ENCODE peak calls at places on chromosomes 6 and 20, in seven cellular contexts. G is RWPE2, R is kidney epithelial cell, X is transverse colon, Z is heart right ventricle, L is left ventricle myocardium inferior, B is breast epithelium. F is an unnamed sample.

GRCh38 chr6:104404377-104404776 is 455.3 kb downstream of the HACE1 start:
- DNase-seq in Z (no peak), B (no peak), R (no peak), G (no peak), L (no peak), X (no peak), F (no peak)

GRCh38 chr6:159828074-159828473 is 28.0 kb downstream of the PNLDC1 start:
- DNase-seq in X (no peak), Z (no peak), L (no peak), R (no peak), G (no peak), B (no peak), F (no peak)

GRCh38 chr6:137145421-137145820 is 28.0 kb downstream of the IL22RA2 start:
- DNase-seq in B (no peak), L (no peak), X (no peak), G (no peak), R (no peak), Z (no peak), F (no peak)

GRCh38 chr6:148379966-148380653 is 37.5 kb downstream of the SASH1 start:
- DNase-seq in B (no peak), Z (no peak), G (no peak), X (no peak), L (no peak), R (no peak), F (no peak)

GRCh38 chr6:170130771-170131241 is 160.1 kb downstream of the DLL1 start:
- DNase-seq in X (no peak), Z (no peak), R (no peak), B (no peak), G (peak; percentile 51), L (no peak), F (no peak)

GRCh38 chr6:34125939-34126338 is 19.9 kb downstream of the GRM4 start:
- DNase-seq in B (no peak), R (no peak), L (no peak), G (no peak), X (no peak), Z (no peak), F (no peak)

GRCh38 chr6:75588947-75589346 is 12.7 kb upstream of the SENP6 start:
- DNase-seq in L (no peak), R (no peak), Z (no peak), G (no peak), B (no peak), X (no peak), F (no peak)

GRCh38 chr20:12113468-12114371 is 196.0 kb downstream of the BTBD3 start:
- DNase-seq in R (no peak), B (no peak), X (no peak), Z (no peak), L (no peak), G (no peak), F (no peak)

GRCh38 chr20:50151034-50151743 is 2.3 kb downstream of the PEDS1 start:
- DNase-seq in X (peak; percentile 57), G (no peak), R (no peak), L (no peak), Z (no peak), B (no peak), F (no peak)

GRCh38 chr6:90328004-90328403 is 31.4 kb upstream of the BACH2 start:
- DNase-seq in G (no peak), Z (no peak), R (peak; percentile 34), L (no peak), X (no peak), B (no peak), F (no peak)

GRCh38 chr6:63724721-63725120 is 89.1 kb downstream of the PHF3 start:
- DNase-seq in R (no peak), L (no peak), Z (no peak), B (no peak), X (no peak), G (no peak), F (no peak)

GRCh38 chr6:57173056-57173885 is 1.1 kb downstream of the BAG2 start:
- DNase-seq in X (peak; percentile 17), B (no peak), Z (no peak), R (no peak), L (no peak), G (no peak), F (peak; percentile 30)

GRCh38 chr6:170185175-170185970 is 105.5 kb downstream of the DLL1 start:
- DNase-seq in X (no peak), Z (no peak), B (no peak), L (no peak), R (no peak), G (no peak), F (no peak)

GRCh38 chr20:29313481-29313880 is 1944.0 kb upstream of the DEFB115 start:
- DNase-seq in G (peak; percentile 79), L (no peak), R (no peak), Z (no peak), X (no peak), B (no peak), F (no peak)

DNA sequence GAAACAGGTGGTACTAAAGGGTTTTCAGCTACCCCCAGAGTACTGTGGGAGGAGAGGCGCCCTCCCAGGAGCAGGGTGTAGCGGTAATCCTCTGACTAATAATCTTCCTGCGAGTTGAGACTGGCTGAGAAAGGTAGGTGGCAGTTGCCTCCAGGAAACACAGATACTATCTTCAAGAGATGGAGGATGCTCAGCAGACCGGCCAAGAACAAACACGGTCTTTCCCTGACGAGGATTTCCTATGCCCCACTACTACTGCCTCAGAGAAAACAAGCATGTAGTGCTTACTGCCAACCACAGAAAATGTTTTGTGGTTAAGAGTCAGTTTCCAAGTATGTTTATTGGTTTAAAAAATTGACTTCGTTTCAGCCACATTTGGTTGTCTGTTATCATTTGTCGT is 26.8 kb downstream of the C6orf89 start:
- DNase-seq in L (no peak), X (peak; percentile 14), Z (no peak), B (no peak), R (peak; percentile 63), G (peak; percentile 67), F (peak; percentile 39)
- TF ChIP-seq CTCF in L (no peak), X (no peak), Z (no peak), B (no peak), R (no peak), G (peak; percentile 39), F (no peak)

DNA sequence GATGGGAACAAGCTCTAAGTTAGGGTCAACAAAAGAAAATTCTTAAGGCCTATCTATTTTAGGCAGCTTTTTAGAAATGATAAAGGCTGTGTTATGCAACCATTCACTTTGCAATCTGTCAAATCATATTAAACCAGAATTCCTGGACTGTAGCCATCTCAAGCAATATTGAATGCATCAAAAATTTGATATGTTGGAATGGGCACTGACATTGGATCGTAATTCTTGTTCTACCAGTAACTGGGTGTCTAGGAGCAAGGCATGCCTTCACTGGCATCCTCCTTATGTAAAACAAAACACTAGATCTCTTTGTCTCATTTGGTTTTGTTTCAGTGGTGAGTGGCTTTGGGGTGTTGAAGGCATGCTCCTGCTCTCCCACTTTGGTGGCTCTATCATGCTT is 145.6 kb downstream of the JARID2 start:
- DNase-seq in R (no peak), Z (no peak), G (no peak), X (no peak), L (no peak), B (no peak), F (no peak)
- H3K36me3 ChIP-seq in R (no peaks in the 10 kb centered on the region), Z (no peaks in the 10 kb centered on the region), G (no peaks in the 10 kb centered on the region), X (no peaks in the 10 kb centered on the region), L (no peaks in the 10 kb centered on the region), B (no peaks in the 10 kb centered on the region), F (no peaks in the 10 kb centered on the region)

GRCh38 chr6:1609662-1610496 is at the start of gene FOXC1:
- DNase-seq in G (peak; percentile 83), X (peak; percentile 79), Z (peak; percentile 89), B (peak; percentile 78), R (peak; percentile 77), L (peak; percentile 88), F (peak; percentile 73)
- H3K4me3 ChIP-seq in G (peak within 1 kb of the TSS; percentile 88), X (peak within 1 kb of the TSS; percentile 33), Z (peak within 1 kb of the TSS; percentile 62), B (peak within 1 kb of the TSS; percentile 72), R (peak within 1 kb of the TSS; percentile 87), L (peak within 1 kb of the TSS; percentile 77), F (peak within 1 kb of the TSS; percentile 64)

GRCh38 chr20:58702859-58703648 is 10.5 kb downstream of the NPEPL1 start:
- DNase-seq in X (peak; percentile 6), Z (no peak), B (no peak), G (peak; percentile 56), L (peak; percentile 5), R (no peak), F (no peak)
- TF ChIP-seq CTCF in X (no peak), Z (no peak), B (no peak), G (peak; percentile 37), L (peak; percentile 24), R (peak; percentile 22), F (peak; percentile 32)

GRCh38 chr6:167235005-167235404 is 56.1 kb upstream of the UNC93A start:
- DNase-seq in Z (no peak), R (no peak), B (no peak), X (no peak), L (no peak), G (no peak), F (no peak)
- H3K36me3 ChIP-seq in Z (no peaks in the 10 kb centered on the region), R (no peaks in the 10 kb centered on the region), B (no peaks in the 10 kb centered on the region), X (no peaks in the 10 kb centered on the region), L (no peaks in the 10 kb centered on the region), G (no peaks in the 10 kb centered on the region), F (no peaks in the 10 kb centered on the region)

GRCh38 chr6:149482542-149483261 is 2.1 kb downstream of the ZC3H12D start:
- DNase-seq in G (no peak), L (no peak), R (no peak), Z (no peak), X (no peak), B (no peak), F (peak; percentile 64)
- H3K4me3 ChIP-seq in G (no peak overlapping the region), L (peak overlapping the region; percentile 60), R (no peak overlapping the region), Z (peak overlapping the region; percentile 39), X (no peak overlapping the region), B (peak overlapping the region; percentile 44), F (peak overlapping the region; percentile 76)